ENCODE peak calls at places on chromosomes 7 and 10, in six cellular contexts. One of them, this sample, is unnamed.
A peak's percentile ranks its signal among the peaks of the same experiment; 100 is the strongest.

GRCh38 chr7:38232475-38233366 is 40.7 kb downstream of the TARP start:
- DNase-seq in mesendoderm: peak; percentile 64
- DNase-seq in stimulated activated CD4-positive, alpha-beta T cell treated with anti-CD3 and anti-CD28 coated beads, Interleukin-1b, Interleukin-23, amount 100 ng/mL, for 4 hours: peak; percentile 54
- DNase-seq in EL: no peak
- DNase-seq in NCI-H1417: no peak
- DNase-seq in hypothalamus: no peak
- DNase-seq in this sample: peak; percentile 77

GRCh38 chr7:19747740-19748339 is 25.6 kb downstream of the TMEM196 start:
- DNase-seq in hypothalamus: no peak
- DNase-seq in mesendoderm: peak; percentile 57
- DNase-seq in stimulated activated CD4-positive, alpha-beta T cell treated with anti-CD3 and anti-CD28 coated beads, Interleukin-1b, Interleukin-23, amount 100 ng/mL, for 4 hours: no peak
- DNase-seq in NCI-H1417: peak; percentile 57
- DNase-seq in EL: peak; percentile 51
- DNase-seq in this sample: no peak

GRCh38 chr10:35335718-35336083 is 608 bp upstream of the CCNY start:
- DNase-seq in NCI-H1417: no peak
- DNase-seq in EL: peak; percentile 23
- DNase-seq in stimulated activated CD4-positive, alpha-beta T cell treated with anti-CD3 and anti-CD28 coated beads, Interleukin-1b, Interleukin-23, amount 100 ng/mL, for 4 hours: no peak
- DNase-seq in hypothalamus: no peak
- DNase-seq in mesendoderm: peak; percentile 41
- DNase-seq in this sample: no peak

GRCh38 chr7:143405671-143406352 is 2.8 kb downstream of the EPHA1 start:
- DNase-seq in NCI-H1417: no peak
- DNase-seq in hypothalamus: no peak
- DNase-seq in stimulated activated CD4-positive, alpha-beta T cell treated with anti-CD3 and anti-CD28 coated beads, Interleukin-1b, Interleukin-23, amount 100 ng/mL, for 4 hours: no peak
- DNase-seq in EL: no peak
- DNase-seq in mesendoderm: peak; percentile 90
- DNase-seq in this sample: no peak

GRCh38 chr7:84139986-84140729 is 54.4 kb downstream of the SEMA3A start:
- DNase-seq in mesendoderm: no peak
- DNase-seq in hypothalamus: no peak
- DNase-seq in EL: peak; percentile 49
- DNase-seq in NCI-H1417: no peak
- DNase-seq in stimulated activated CD4-positive, alpha-beta T cell treated with anti-CD3 and anti-CD28 coated beads, Interleukin-1b, Interleukin-23, amount 100 ng/mL, for 4 hours: no peak
- DNase-seq in this sample: no peak

GRCh38 chr7:45401155-45401554 is 173.0 kb upstream of the ADCY1 start:
- DNase-seq in stimulated activated CD4-positive, alpha-beta T cell treated with anti-CD3 and anti-CD28 coated beads, Interleukin-1b, Interleukin-23, amount 100 ng/mL, for 4 hours: no peak
- DNase-seq in NCI-H1417: no peak
- DNase-seq in mesendoderm: no peak
- DNase-seq in hypothalamus: no peak
- DNase-seq in EL: no peak
- DNase-seq in this sample: no peak

GRCh38 chr10:124701038-124701365 is 43.2 kb downstream of the FAM53B start:
- DNase-seq in NCI-H1417: no peak
- DNase-seq in hypothalamus: no peak
- DNase-seq in EL: no peak
- DNase-seq in mesendoderm: no peak
- DNase-seq in stimulated activated CD4-positive, alpha-beta T cell treated with anti-CD3 and anti-CD28 coated beads, Interleukin-1b, Interleukin-23, amount 100 ng/mL, for 4 hours: no peak
- DNase-seq in this sample: no peak

GRCh38 chr10:132112611-132113010 is 46.9 kb downstream of the JAKMIP3 start:
- DNase-seq in hypothalamus: no peak
- DNase-seq in NCI-H1417: no peak
- DNase-seq in EL: no peak
- DNase-seq in mesendoderm: no peak
- DNase-seq in stimulated activated CD4-positive, alpha-beta T cell treated with anti-CD3 and anti-CD28 coated beads, Interleukin-1b, Interleukin-23, amount 100 ng/mL, for 4 hours: no peak
- DNase-seq in this sample: no peak

GRCh38 chr10:114967071-114967470 is 29.1 kb downstream of the TRUB1 start:
- DNase-seq in hypothalamus: no peak
- DNase-seq in mesendoderm: peak; percentile 12
- DNase-seq in stimulated activated CD4-positive, alpha-beta T cell treated with anti-CD3 and anti-CD28 coated beads, Interleukin-1b, Interleukin-23, amount 100 ng/mL, for 4 hours: no peak
- DNase-seq in EL: peak; percentile 1
- DNase-seq in NCI-H1417: no peak
- DNase-seq in this sample: no peak

GRCh38 chr7:27156901-27157716 is 634 bp upstream of the HOXA7 start:
- DNase-seq in NCI-H1417: no peak
- DNase-seq in stimulated activated CD4-positive, alpha-beta T cell treated with anti-CD3 and anti-CD28 coated beads, Interleukin-1b, Interleukin-23, amount 100 ng/mL, for 4 hours: no peak
- DNase-seq in mesendoderm: no peak
- DNase-seq in hypothalamus: no peak
- DNase-seq in EL: no peak
- DNase-seq in this sample: no peak

GRCh38 chr7:126778101-126778500 is 474.6 kb downstream of the GRM8 start:
- DNase-seq in NCI-H1417: peak; percentile 98
- DNase-seq in hypothalamus: no peak
- DNase-seq in stimulated activated CD4-positive, alpha-beta T cell treated with anti-CD3 and anti-CD28 coated beads, Interleukin-1b, Interleukin-23, amount 100 ng/mL, for 4 hours: no peak
- DNase-seq in EL: no peak
- DNase-seq in mesendoderm: peak; percentile 44
- DNase-seq in this sample: no peak

This sample was measured in stimulated activated CD8-positive, alpha-beta memory T cell treated with anti-CD3 and anti-CD28 coated beads, Interleukin-7, amount 100 ng/mL, for 4 hours.